ENCODE peak calls at places on chromosomes 16 and 17, in six cellular contexts. One of them, this sample, is unnamed.

GRCh38 chr16:81666102-81666501 is 113.0 kb upstream of the PLCG2 start:
- DNase-seq in HS-27A: no peak
- DNase-seq in GM04504: no peak
- DNase-seq in amniotic stem cell: no peak
- DNase-seq in progenitor cell of endocrine pancreas: no peak
- DNase-seq in endothelial cell: no peak
- DNase-seq in this sample: no peak

GRCh38 chr17:78836420-78837021 is 4.1 kb downstream of the USP36 start:
- DNase-seq in HS-27A: no peak
- DNase-seq in GM04504: no peak
- DNase-seq in amniotic stem cell: no peak
- DNase-seq in progenitor cell of endocrine pancreas: no peak
- DNase-seq in endothelial cell: no peak
- DNase-seq in this sample: no peak

GRCh38 chr17:38743556-38744171 is 4.5 kb downstream of the PCGF2 start:
- DNase-seq in HS-27A: no peak
- DNase-seq in GM04504: no peak
- DNase-seq in amniotic stem cell: no peak
- DNase-seq in progenitor cell of endocrine pancreas: no peak
- DNase-seq in endothelial cell: no peak
- DNase-seq in this sample: no peak

GRCh38 chr17:40442392-40443195 is 656 bp upstream of the IGFBP4 start:
- DNase-seq in HS-27A: no peak
- DNase-seq in GM04504: no peak
- DNase-seq in amniotic stem cell: no peak
- DNase-seq in progenitor cell of endocrine pancreas: no peak
- DNase-seq in endothelial cell: no peak
- DNase-seq in this sample: no peak

GRCh38 chr17:8225813-8226535 is 15.6 kb upstream of the AURKB start:
- DNase-seq in HS-27A: no peak
- DNase-seq in GM04504: no peak
- DNase-seq in amniotic stem cell: peak; percentile 79
- DNase-seq in progenitor cell of endocrine pancreas: no peak
- DNase-seq in endothelial cell: peak; percentile 70
- DNase-seq in this sample: no peak

GRCh38 chr16:29852654-29853053 is 10.4 kb downstream of the CDIPT start:
- DNase-seq in HS-27A: no peak
- DNase-seq in GM04504: peak; percentile 70
- DNase-seq in amniotic stem cell: no peak
- DNase-seq in progenitor cell of endocrine pancreas: no peak
- DNase-seq in endothelial cell: no peak
- DNase-seq in this sample: no peak

GRCh38 chr17:42618442-42619150 is 9.1 kb downstream of the TUBG1 start:
- DNase-seq in HS-27A: no peak
- DNase-seq in GM04504: no peak
- DNase-seq in amniotic stem cell: no peak
- DNase-seq in progenitor cell of endocrine pancreas: peak; percentile 10
- DNase-seq in endothelial cell: peak; percentile 12
- DNase-seq in this sample: no peak

GRCh38 chr17:42833771-42834422 is 700 bp downstream of the PSME3 start:
- DNase-seq in HS-27A: no peak
- DNase-seq in GM04504: no peak
- DNase-seq in amniotic stem cell: no peak
- DNase-seq in progenitor cell of endocrine pancreas: no peak
- DNase-seq in endothelial cell: no peak
- DNase-seq in this sample: no peak

GRCh38 chr16:69302301-69302700 is 8.8 kb upstream of the VPS4A start:
- DNase-seq in HS-27A: no peak
- DNase-seq in GM04504: no peak
- DNase-seq in amniotic stem cell: no peak
- DNase-seq in progenitor cell of endocrine pancreas: no peak
- DNase-seq in endothelial cell: no peak
- DNase-seq in this sample: no peak

GRCh38 chr16:24681793-24682192 is 47.7 kb upstream of the TNRC6A start:
- DNase-seq in HS-27A: no peak
- DNase-seq in GM04504: no peak
- DNase-seq in amniotic stem cell: no peak
- DNase-seq in progenitor cell of endocrine pancreas: no peak
- DNase-seq in endothelial cell: no peak
- DNase-seq in this sample: no peak

GRCh38 chr17:17609121-17609520 is 17.6 kb upstream of the PEMT start:
- DNase-seq in HS-27A: no peak
- DNase-seq in GM04504: no peak
- DNase-seq in amniotic stem cell: no peak
- DNase-seq in progenitor cell of endocrine pancreas: no peak
- DNase-seq in endothelial cell: no peak
- DNase-seq in this sample: no peak

GRCh38 chr16:83113317-83113716 is 486.5 kb downstream of the CDH13 start:
- DNase-seq in HS-27A: no peak
- DNase-seq in GM04504: no peak
- DNase-seq in amniotic stem cell: no peak
- DNase-seq in progenitor cell of endocrine pancreas: peak; percentile 25
- DNase-seq in endothelial cell: peak; percentile 55
- DNase-seq in this sample: no peak

GRCh38 chr16:50457979-50458461 is 89.2 kb upstream of the BRD7 start:
- DNase-seq in HS-27A: no peak
- DNase-seq in GM04504: no peak
- DNase-seq in amniotic stem cell: no peak
- DNase-seq in progenitor cell of endocrine pancreas: no peak
- DNase-seq in endothelial cell: no peak
- DNase-seq in this sample: no peak

GRCh38 chr16:73268311-73268997 is 220.5 kb upstream of the ZFHX3 start:
- DNase-seq in HS-27A: no peak
- DNase-seq in GM04504: peak; percentile 3
- DNase-seq in amniotic stem cell: no peak
- DNase-seq in progenitor cell of endocrine pancreas: no peak
- DNase-seq in endothelial cell: peak; percentile 11
- DNase-seq in this sample: no peak

GRCh38 chr16:56262148-56262878 is 71.0 kb downstream of the GNAO1 start:
- DNase-seq in HS-27A: no peak
- DNase-seq in GM04504: no peak
- DNase-seq in amniotic stem cell: no peak
- DNase-seq in progenitor cell of endocrine pancreas: no peak
- DNase-seq in endothelial cell: no peak
- DNase-seq in this sample: no peak

GRCh38 chr16:3612510-3613466 is 1.4 kb upstream of the SLX4 start:
- DNase-seq in HS-27A: no peak
- DNase-seq in GM04504: no peak
- DNase-seq in amniotic stem cell: no peak
- DNase-seq in progenitor cell of endocrine pancreas: no peak
- DNase-seq in endothelial cell: no peak
- DNase-seq in this sample: no peak

GRCh38 chr16:72043058-72043457 is 11.2 kb upstream of the HP start:
- DNase-seq in HS-27A: no peak
- DNase-seq in GM04504: no peak
- DNase-seq in amniotic stem cell: no peak
- DNase-seq in progenitor cell of endocrine pancreas: no peak
- DNase-seq in endothelial cell: no peak
- DNase-seq in this sample: no peak

GRCh38 chr16:67431077-67431804 is at the start of gene HSD11B2:
- DNase-seq in HS-27A: no peak
- DNase-seq in GM04504: no peak
- DNase-seq in amniotic stem cell: peak; percentile 37
- DNase-seq in progenitor cell of endocrine pancreas: peak; percentile 56
- DNase-seq in endothelial cell: peak; percentile 54
- DNase-seq in this sample: no peak

GRCh38 chr16:16071631-16072244 is 122.3 kb downstream of the ABCC1 start:
- DNase-seq in HS-27A: no peak
- DNase-seq in GM04504: no peak
- DNase-seq in amniotic stem cell: no peak
- DNase-seq in progenitor cell of endocrine pancreas: no peak
- DNase-seq in endothelial cell: no peak
- DNase-seq in this sample: no peak

GRCh38 chr16:12206749-12207142 is 230.2 kb downstream of the SNX29 start:
- DNase-seq in HS-27A: no peak
- DNase-seq in GM04504: no peak
- DNase-seq in amniotic stem cell: no peak
- DNase-seq in progenitor cell of endocrine pancreas: no peak
- DNase-seq in endothelial cell: no peak
- DNase-seq in this sample: no peak

GRCh38 chr17:6496636-6497441 is 52.6 kb downstream of the PIMREG start:
- DNase-seq in HS-27A: no peak
- DNase-seq in GM04504: no peak
- DNase-seq in amniotic stem cell: no peak
- DNase-seq in progenitor cell of endocrine pancreas: no peak
- DNase-seq in endothelial cell: no peak
- DNase-seq in this sample: no peak

GRCh38 chr17:50201226-50201854 is at the start of gene COL1A1:
- DNase-seq in HS-27A: peak; percentile 83
- DNase-seq in GM04504: peak; percentile 93
- DNase-seq in amniotic stem cell: peak; percentile 64
- DNase-seq in progenitor cell of endocrine pancreas: no peak
- DNase-seq in endothelial cell: no peak
- DNase-seq in this sample: no peak

GRCh38 chr16:29784157-29784556 is 6.1 kb downstream of the ZG16 start:
- DNase-seq in HS-27A: no peak
- DNase-seq in GM04504: no peak
- DNase-seq in amniotic stem cell: no peak
- DNase-seq in progenitor cell of endocrine pancreas: no peak
- DNase-seq in endothelial cell: no peak
- DNase-seq in this sample: no peak

GRCh38 chr17:71553381-71553780 is 567.4 kb upstream of the SOX9 start:
- DNase-seq in HS-27A: no peak
- DNase-seq in GM04504: no peak
- DNase-seq in amniotic stem cell: no peak
- DNase-seq in progenitor cell of endocrine pancreas: no peak
- DNase-seq in endothelial cell: no peak
- DNase-seq in this sample: no peak

GRCh38 chr17:16939606-16940115 is 32.3 kb downstream of the TNFRSF13B start:
- DNase-seq in HS-27A: no peak
- DNase-seq in GM04504: no peak
- DNase-seq in amniotic stem cell: no peak
- DNase-seq in progenitor cell of endocrine pancreas: no peak
- DNase-seq in endothelial cell: no peak
- DNase-seq in this sample: no peak

GRCh38 chr17:62996221-62996620 is 30.2 kb downstream of the TANC2 start:
- DNase-seq in HS-27A: no peak
- DNase-seq in GM04504: no peak
- DNase-seq in amniotic stem cell: no peak
- DNase-seq in progenitor cell of endocrine pancreas: no peak
- DNase-seq in endothelial cell: no peak
- DNase-seq in this sample: no peak

GRCh38 chr16:56257260-56257659 is 66.0 kb downstream of the GNAO1 start:
- DNase-seq in HS-27A: no peak
- DNase-seq in GM04504: no peak
- DNase-seq in amniotic stem cell: no peak
- DNase-seq in progenitor cell of endocrine pancreas: no peak
- DNase-seq in endothelial cell: no peak
- DNase-seq in this sample: no peak

GRCh38 chr17:76419576-76420245 is 33.2 kb downstream of the UBE2O start:
- DNase-seq in HS-27A: no peak
- DNase-seq in GM04504: no peak
- DNase-seq in amniotic stem cell: no peak
- DNase-seq in progenitor cell of endocrine pancreas: no peak
- DNase-seq in endothelial cell: no peak
- DNase-seq in this sample: no peak

GRCh38 chr17:47252209-47252608 is 1.4 kb upstream of the ITGB3 start:
- DNase-seq in HS-27A: no peak
- DNase-seq in GM04504: no peak
- DNase-seq in amniotic stem cell: no peak
- DNase-seq in progenitor cell of endocrine pancreas: no peak
- DNase-seq in endothelial cell: no peak
- DNase-seq in this sample: no peak

GRCh38 chr17:79365836-79366831 is 244.7 kb downstream of the RBFOX3 start:
- DNase-seq in HS-27A: no peak
- DNase-seq in GM04504: no peak
- DNase-seq in amniotic stem cell: no peak
- DNase-seq in progenitor cell of endocrine pancreas: no peak
- DNase-seq in endothelial cell: no peak
- DNase-seq in this sample: no peak

GRCh38 chr17:6568186-6568758 is 11.9 kb upstream of the PITPNM3 start:
- DNase-seq in HS-27A: no peak
- DNase-seq in GM04504: no peak
- DNase-seq in amniotic stem cell: no peak
- DNase-seq in progenitor cell of endocrine pancreas: no peak
- DNase-seq in endothelial cell: no peak
- DNase-seq in this sample: no peak

GRCh38 chr16:79601978-79602609 is 1.6 kb upstream of the MAF start:
- DNase-seq in HS-27A: no peak
- DNase-seq in GM04504: peak; percentile 32
- DNase-seq in amniotic stem cell: no peak
- DNase-seq in progenitor cell of endocrine pancreas: peak; percentile 85
- DNase-seq in endothelial cell: peak; percentile 89
- DNase-seq in this sample: no peak

GRCh38 chr17:78113804-78114785 is 14.5 kb downstream of the TMC6 start:
- DNase-seq in HS-27A: no peak
- DNase-seq in GM04504: no peak
- DNase-seq in amniotic stem cell: no peak
- DNase-seq in progenitor cell of endocrine pancreas: no peak
- DNase-seq in endothelial cell: no peak
- DNase-seq in this sample: no peak

GRCh38 chr17:32746698-32747097 is 130.2 kb downstream of the MYO1D start:
- DNase-seq in HS-27A: no peak
- DNase-seq in GM04504: peak; percentile 16
- DNase-seq in amniotic stem cell: no peak
- DNase-seq in progenitor cell of endocrine pancreas: no peak
- DNase-seq in endothelial cell: no peak
- DNase-seq in this sample: peak; percentile 67

GRCh38 chr17:40778466-40778865 is 3.9 kb downstream of the KRT27 start:
- DNase-seq in HS-27A: no peak
- DNase-seq in GM04504: no peak
- DNase-seq in amniotic stem cell: no peak
- DNase-seq in progenitor cell of endocrine pancreas: no peak
- DNase-seq in endothelial cell: no peak
- DNase-seq in this sample: no peak

GRCh38 chr16:23833960-23834685 is 1.7 kb upstream of the PRKCB start:
- DNase-seq in HS-27A: no peak
- DNase-seq in GM04504: no peak
- DNase-seq in amniotic stem cell: no peak
- DNase-seq in progenitor cell of endocrine pancreas: no peak
- DNase-seq in endothelial cell: no peak
- DNase-seq in this sample: no peak

GRCh38 chr16:68396481-68396880 is 51.8 kb downstream of the SMPD3 start:
- DNase-seq in HS-27A: peak; percentile 9
- DNase-seq in GM04504: peak; percentile 28
- DNase-seq in amniotic stem cell: no peak
- DNase-seq in progenitor cell of endocrine pancreas: peak; percentile 47
- DNase-seq in endothelial cell: peak; percentile 41
- DNase-seq in this sample: no peak

This sample was measured in HS-5.